ENCODE peak calls at places on chromosome 7, in five cellular contexts. One of them, this sample, is unnamed.

GRCh38 chr7:41476117-41476803 is 226.6 kb downstream of the INHBA start:
- DNase-seq in SK-N-SH: no peak
- DNase-seq in MM.1S: no peak
- DNase-seq in esophagus squamous epithelium: no peak
- DNase-seq in cardiac muscle cell: no peak
- DNase-seq in this sample: no peak

GRCh38 chr7:148368562-148368961 is 222.0 kb upstream of the C7orf33 start:
- DNase-seq in SK-N-SH: no peak
- DNase-seq in MM.1S: peak; percentile 48
- DNase-seq in esophagus squamous epithelium: no peak
- DNase-seq in cardiac muscle cell: no peak
- DNase-seq in this sample: no peak

GRCh38 chr7:157430721-157431120 is 93.9 kb downstream of the DNAJB6 start:
- DNase-seq in SK-N-SH: no peak
- DNase-seq in MM.1S: no peak
- DNase-seq in esophagus squamous epithelium: no peak
- DNase-seq in cardiac muscle cell: no peak
- DNase-seq in this sample: no peak

GRCh38 chr7:103388469-103389140 is 41.2 kb downstream of the PSMC2 start:
- DNase-seq in SK-N-SH: no peak
- DNase-seq in MM.1S: no peak
- DNase-seq in esophagus squamous epithelium: no peak
- DNase-seq in cardiac muscle cell: no peak
- DNase-seq in this sample: no peak

GRCh38 chr7:146115665-146116451 is 743 bp upstream of the CNTNAP2 start:
- DNase-seq in SK-N-SH: peak; percentile 86
- DNase-seq in MM.1S: peak; percentile 89
- DNase-seq in esophagus squamous epithelium: no peak
- DNase-seq in cardiac muscle cell: peak; percentile 78
- DNase-seq in this sample: peak; percentile 60

GRCh38 chr7:49791089-49791741 is 17.8 kb downstream of the VWC2 start:
- DNase-seq in SK-N-SH: peak; percentile 39
- DNase-seq in MM.1S: peak; percentile 63
- DNase-seq in esophagus squamous epithelium: no peak
- DNase-seq in cardiac muscle cell: no peak
- DNase-seq in this sample: peak; percentile 29

GRCh38 chr7:44963526-44964290 is 15.1 kb downstream of the MYO1G start:
- DNase-seq in SK-N-SH: peak; percentile 36
- DNase-seq in MM.1S: no peak
- DNase-seq in esophagus squamous epithelium: no peak
- DNase-seq in cardiac muscle cell: no peak
- DNase-seq in this sample: no peak

GRCh38 chr7:44955733-44956132 is 23.1 kb downstream of the MYO1G start:
- DNase-seq in SK-N-SH: peak; percentile 14
- DNase-seq in MM.1S: no peak
- DNase-seq in esophagus squamous epithelium: no peak
- DNase-seq in cardiac muscle cell: peak; percentile 50
- DNase-seq in this sample: no peak

GRCh38 chr7:134022512-134022911 is 104.6 kb upstream of the LRGUK start:
- DNase-seq in SK-N-SH: no peak
- DNase-seq in MM.1S: no peak
- DNase-seq in esophagus squamous epithelium: no peak
- DNase-seq in cardiac muscle cell: no peak
- DNase-seq in this sample: no peak

GRCh38 chr7:81167934-81168333 is 249.1 kb upstream of the SEMA3C start:
- DNase-seq in SK-N-SH: no peak
- DNase-seq in MM.1S: no peak
- DNase-seq in esophagus squamous epithelium: no peak
- DNase-seq in cardiac muscle cell: no peak
- DNase-seq in this sample: no peak

GRCh38 chr7:139948167-139948566 is 114.6 kb downstream of the PARP12 start:
- DNase-seq in SK-N-SH: no peak
- DNase-seq in MM.1S: no peak
- DNase-seq in esophagus squamous epithelium: no peak
- DNase-seq in cardiac muscle cell: no peak
- DNase-seq in this sample: no peak

GRCh38 chr7:78873117-78873516 is 580.4 kb downstream of the MAGI2 start:
- DNase-seq in SK-N-SH: no peak
- DNase-seq in MM.1S: no peak
- DNase-seq in esophagus squamous epithelium: no peak
- DNase-seq in cardiac muscle cell: no peak
- DNase-seq in this sample: no peak

GRCh38 chr7:55066938-55067337 is 48.1 kb downstream of the EGFR start:
- DNase-seq in SK-N-SH: no peak
- DNase-seq in MM.1S: no peak
- DNase-seq in esophagus squamous epithelium: no peak
- DNase-seq in cardiac muscle cell: no peak
- DNase-seq in this sample: no peak

GRCh38 chr7:155221547-155221946 is 76.1 kb upstream of the INSIG1 start:
- DNase-seq in SK-N-SH: no peak
- DNase-seq in MM.1S: no peak
- DNase-seq in esophagus squamous epithelium: no peak
- DNase-seq in cardiac muscle cell: no peak
- DNase-seq in this sample: no peak

GRCh38 chr7:24742764-24743163 is 14.5 kb downstream of the GSDME start:
- DNase-seq in SK-N-SH: no peak
- DNase-seq in MM.1S: no peak
- DNase-seq in esophagus squamous epithelium: no peak
- DNase-seq in cardiac muscle cell: no peak
- DNase-seq in this sample: no peak

GRCh38 chr7:90723233-90723632 is 127.1 kb downstream of the CDK14 start:
- DNase-seq in SK-N-SH: no peak
- DNase-seq in MM.1S: no peak
- DNase-seq in esophagus squamous epithelium: no peak
- DNase-seq in cardiac muscle cell: no peak
- DNase-seq in this sample: no peak

GRCh38 chr7:94547128-94547527 is 37.5 kb downstream of the CASD1 start:
- DNase-seq in SK-N-SH: no peak
- DNase-seq in MM.1S: no peak
- DNase-seq in esophagus squamous epithelium: no peak
- DNase-seq in cardiac muscle cell: no peak
- DNase-seq in this sample: no peak

GRCh38 chr7:133978502-133979295 is 148.4 kb upstream of the LRGUK start:
- DNase-seq in SK-N-SH: no peak
- DNase-seq in MM.1S: no peak
- DNase-seq in esophagus squamous epithelium: no peak
- DNase-seq in cardiac muscle cell: no peak
- DNase-seq in this sample: peak; percentile 55

GRCh38 chr7:44223362-44224114 is 22.8 kb downstream of the YKT6 start:
- DNase-seq in SK-N-SH: peak; percentile 60
- DNase-seq in MM.1S: no peak
- DNase-seq in esophagus squamous epithelium: no peak
- DNase-seq in cardiac muscle cell: no peak
- DNase-seq in this sample: no peak

GRCh38 chr7:30617359-30617758 is 22.7 kb downstream of the GARS1 start:
- DNase-seq in SK-N-SH: no peak
- DNase-seq in MM.1S: no peak
- DNase-seq in esophagus squamous epithelium: no peak
- DNase-seq in cardiac muscle cell: no peak
- DNase-seq in this sample: no peak

GRCh38 chr7:72053273-72053672 is 358.9 kb downstream of the CALN1 start:
- DNase-seq in SK-N-SH: no peak
- DNase-seq in MM.1S: no peak
- DNase-seq in esophagus squamous epithelium: no peak
- DNase-seq in cardiac muscle cell: no peak
- DNase-seq in this sample: no peak

DNA sequence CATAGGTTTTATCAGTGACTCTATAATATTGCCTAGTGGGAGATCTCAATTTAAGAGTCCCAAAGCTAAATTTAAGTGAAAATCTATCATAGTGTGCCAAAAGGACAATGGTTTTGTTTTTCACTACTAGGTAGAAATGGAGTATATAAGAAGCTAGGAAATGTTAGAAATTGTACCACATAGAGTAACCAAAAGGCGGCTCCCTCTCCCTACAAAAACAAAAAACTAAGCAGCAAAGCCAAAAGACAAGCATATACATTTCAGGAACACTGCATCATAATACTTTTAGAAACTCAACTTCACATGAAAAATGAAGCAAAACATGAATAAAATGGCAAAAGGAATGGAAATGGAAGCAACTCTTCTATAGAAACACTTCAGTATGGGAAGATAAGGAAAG is 271.6 kb downstream of the CACNA2D1 start:
- DNase-seq in SK-N-SH: no peak
- DNase-seq in MM.1S: no peak
- DNase-seq in esophagus squamous epithelium: no peak
- DNase-seq in cardiac muscle cell: peak; percentile 23
- DNase-seq in this sample: no peak
- TF ChIP-seq CTCF in SK-N-SH: peak; percentile 36
- TF ChIP-seq CTCF in MM.1S: no peak
- TF ChIP-seq CTCF in esophagus squamous epithelium: no peak
- TF ChIP-seq CTCF in cardiac muscle cell: peak; percentile 16
- TF ChIP-seq CTCF in this sample: no peak

GRCh38 chr7:36207451-36208291 is 54.6 kb downstream of the EEPD1 start:
- DNase-seq in SK-N-SH: peak; percentile 60
- DNase-seq in MM.1S: no peak
- DNase-seq in esophagus squamous epithelium: no peak
- DNase-seq in cardiac muscle cell: peak; percentile 54
- DNase-seq in this sample: no peak
- TF ChIP-seq CTCF in SK-N-SH: peak; percentile 29
- TF ChIP-seq CTCF in MM.1S: no peak
- TF ChIP-seq CTCF in esophagus squamous epithelium: no peak
- TF ChIP-seq CTCF in cardiac muscle cell: no peak
- TF ChIP-seq CTCF in this sample: no peak

DNA sequence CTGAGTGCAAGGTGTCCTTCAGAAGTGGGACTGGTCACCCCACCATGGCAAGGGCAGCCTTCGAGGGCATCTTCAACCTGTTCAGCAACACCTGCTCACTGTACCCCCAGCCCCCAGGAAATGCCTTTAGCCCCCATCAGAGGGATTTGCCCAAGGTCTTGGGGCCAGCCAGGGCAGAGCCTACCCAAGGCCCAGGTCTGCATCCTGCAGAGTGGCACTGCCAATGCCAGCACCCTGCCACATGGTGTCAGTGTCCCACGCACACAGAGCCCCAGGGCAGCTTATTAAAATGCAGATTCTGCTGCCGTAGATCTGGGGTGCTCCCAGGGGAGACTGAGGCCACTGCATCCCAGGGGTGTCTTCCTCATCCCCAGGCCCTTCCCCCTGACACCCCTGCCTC is 106.2 kb upstream of the KCTD7 start:
- DNase-seq in SK-N-SH: peak; percentile 55
- DNase-seq in MM.1S: no peak
- DNase-seq in esophagus squamous epithelium: no peak
- DNase-seq in cardiac muscle cell: no peak
- DNase-seq in this sample: no peak
- TF ChIP-seq CTCF in SK-N-SH: peak; percentile 32
- TF ChIP-seq CTCF in MM.1S: no peak
- TF ChIP-seq CTCF in esophagus squamous epithelium: no peak
- TF ChIP-seq CTCF in cardiac muscle cell: peak; percentile 22
- TF ChIP-seq CTCF in this sample: no peak

GRCh38 chr7:105594034-105594433 is 12.7 kb upstream of the EFCAB10 start:
- DNase-seq in SK-N-SH: no peak
- DNase-seq in MM.1S: peak; percentile 50
- DNase-seq in esophagus squamous epithelium: no peak
- DNase-seq in cardiac muscle cell: no peak
- DNase-seq in this sample: no peak
- TF ChIP-seq CTCF in SK-N-SH: no peak
- TF ChIP-seq CTCF in MM.1S: peak; percentile 49
- TF ChIP-seq CTCF in esophagus squamous epithelium: no peak
- TF ChIP-seq CTCF in cardiac muscle cell: peak; percentile 9
- TF ChIP-seq CTCF in this sample: no peak

DNA sequence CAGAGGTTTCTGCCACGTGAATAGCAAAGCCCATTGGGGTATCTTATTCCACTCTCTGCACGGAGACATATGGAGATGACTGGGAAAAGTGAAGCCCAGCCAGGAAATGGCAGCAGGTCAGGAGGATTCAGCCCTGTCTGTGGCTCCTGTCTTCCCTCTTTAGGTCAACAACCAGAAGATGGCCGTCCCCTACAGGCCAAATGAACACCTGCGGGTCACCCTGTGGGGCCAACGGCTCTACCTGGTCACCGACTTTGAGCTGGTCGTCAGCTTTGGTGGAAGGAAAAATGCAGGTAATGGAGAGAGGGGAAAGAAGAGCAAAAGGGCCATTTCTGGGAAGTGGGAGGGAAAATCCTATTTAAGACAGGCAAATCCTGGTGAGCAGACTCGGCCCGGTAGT is 38.3 kb downstream of the EPHB4 start:
- DNase-seq in SK-N-SH: peak; percentile 34
- DNase-seq in MM.1S: no peak
- DNase-seq in esophagus squamous epithelium: no peak
- DNase-seq in cardiac muscle cell: no peak
- DNase-seq in this sample: no peak
- TF ChIP-seq CTCF in SK-N-SH: no peak
- TF ChIP-seq CTCF in MM.1S: peak; percentile 14
- TF ChIP-seq CTCF in esophagus squamous epithelium: no peak
- TF ChIP-seq CTCF in cardiac muscle cell: no peak
- TF ChIP-seq CTCF in this sample: no peak

GRCh38 chr7:29248713-29249382 is 54.3 kb downstream of the CHN2 start:
- DNase-seq in SK-N-SH: no peak
- DNase-seq in MM.1S: no peak
- DNase-seq in esophagus squamous epithelium: no peak
- DNase-seq in cardiac muscle cell: no peak
- DNase-seq in this sample: no peak

GRCh38 chr7:29249860-29250259 is 55.3 kb downstream of the CHN2 start:
- DNase-seq in SK-N-SH: no peak
- DNase-seq in MM.1S: no peak
- DNase-seq in esophagus squamous epithelium: no peak
- DNase-seq in cardiac muscle cell: no peak
- DNase-seq in this sample: no peak

GRCh38 chr7:29249383-29249750 is 54.8 kb downstream of the CHN2 start:
- DNase-seq in SK-N-SH: no peak
- DNase-seq in MM.1S: no peak
- DNase-seq in esophagus squamous epithelium: no peak
- DNase-seq in cardiac muscle cell: no peak
- DNase-seq in this sample: no peak

GRCh38 chr7:29247232-29247961 is 52.8 kb downstream of the CHN2 start:
- DNase-seq in SK-N-SH: no peak
- DNase-seq in MM.1S: no peak
- DNase-seq in esophagus squamous epithelium: no peak
- DNase-seq in cardiac muscle cell: no peak
- DNase-seq in this sample: no peak

GRCh38 chr7:29247962-29248236 is 53.3 kb downstream of the CHN2 start:
- DNase-seq in SK-N-SH: no peak
- DNase-seq in MM.1S: no peak
- DNase-seq in esophagus squamous epithelium: no peak
- DNase-seq in cardiac muscle cell: no peak
- DNase-seq in this sample: no peak
- TF ChIP-seq CTCF in SK-N-SH: no peak
- TF ChIP-seq CTCF in MM.1S: no peak
- TF ChIP-seq CTCF in esophagus squamous epithelium: no peak
- TF ChIP-seq CTCF in cardiac muscle cell: no peak
- TF ChIP-seq CTCF in this sample: no peak

GRCh38 chr7:158574308-158575036 is 13.2 kb downstream of the PTPRN2 start:
- DNase-seq in SK-N-SH: no peak
- DNase-seq in MM.1S: no peak
- DNase-seq in esophagus squamous epithelium: no peak
- DNase-seq in cardiac muscle cell: no peak
- DNase-seq in this sample: no peak

GRCh38 chr7:158573310-158573709 is 14.3 kb downstream of the PTPRN2 start:
- DNase-seq in SK-N-SH: no peak
- DNase-seq in MM.1S: no peak
- DNase-seq in esophagus squamous epithelium: no peak
- DNase-seq in cardiac muscle cell: no peak
- DNase-seq in this sample: no peak

GRCh38 chr7:158570449-158571170 is 17.0 kb downstream of the PTPRN2 start:
- DNase-seq in SK-N-SH: no peak
- DNase-seq in MM.1S: no peak
- DNase-seq in esophagus squamous epithelium: no peak
- DNase-seq in cardiac muscle cell: no peak
- DNase-seq in this sample: no peak

GRCh38 chr7:158569858-158570239 is 17.8 kb downstream of the PTPRN2 start:
- DNase-seq in SK-N-SH: no peak
- DNase-seq in MM.1S: no peak
- DNase-seq in esophagus squamous epithelium: no peak
- DNase-seq in cardiac muscle cell: no peak
- DNase-seq in this sample: no peak

GRCh38 chr7:158572000-158572828 is 15.4 kb downstream of the PTPRN2 start:
- DNase-seq in SK-N-SH: peak; percentile 84
- DNase-seq in MM.1S: no peak
- DNase-seq in esophagus squamous epithelium: no peak
- DNase-seq in cardiac muscle cell: no peak
- DNase-seq in this sample: no peak
- TF ChIP-seq CTCF in SK-N-SH: no peak
- TF ChIP-seq CTCF in MM.1S: peak; percentile 7
- TF ChIP-seq CTCF in esophagus squamous epithelium: no peak
- TF ChIP-seq CTCF in cardiac muscle cell: no peak
- TF ChIP-seq CTCF in this sample: no peak

This sample was measured in endothelial cell.